ENCODE peak calls at places on chromosomes 4 and X, in five cellular contexts. One of them, this sample, is unnamed.

GRCh38 chr4:115126487-115126886 is 13.1 kb upstream of the NDST4 start:
- DNase-seq in HepG2: no peak
- DNase-seq in HEK293T: peak
- DNase-seq in H1: no peak
- DNase-seq in GM12878: no peak
- DNase-seq in this sample: no peak

GRCh38 chrX:13469963-13470679 is 99.3 kb upstream of the EGFL6 start:
- DNase-seq in GM12878: no peak
- DNase-seq in H1: no peak
- DNase-seq in HepG2: no peak
- DNase-seq in HEK293T: no peak
- DNase-seq in this sample: no peak

GRCh38 chr4:54217642-54218486 is 11.2 kb upstream of the PDGFRA start:
- DNase-seq in HEK293T: peak
- DNase-seq in HepG2: peak
- DNase-seq in H1: peak
- DNase-seq in GM12878: no peak
- DNase-seq in this sample: peak

GRCh38 chr4:26709246-26709645 is 125.4 kb downstream of the TBC1D19 start:
- DNase-seq in HepG2: no peak
- DNase-seq in H1: no peak
- DNase-seq in HEK293T: no peak
- DNase-seq in GM12878: no peak
- DNase-seq in this sample: no peak

GRCh38 chr4:154720618-154721267 is 23.1 kb upstream of the LRAT start:
- DNase-seq in HepG2: no peak
- DNase-seq in GM12878: no peak
- DNase-seq in H1: no peak
- DNase-seq in HEK293T: no peak
- DNase-seq in this sample: no peak

GRCh38 chr4:174633399-174633798 is 111.1 kb upstream of the HPGD start:
- DNase-seq in GM12878: no peak
- DNase-seq in HEK293T: no peak
- DNase-seq in HepG2: no peak
- DNase-seq in H1: no peak
- DNase-seq in this sample: no peak

GRCh38 chr4:173503330-173504180 is 26.5 kb downstream of the HAND2 start:
- DNase-seq in H1: no peak
- DNase-seq in HepG2: no peak
- DNase-seq in GM12878: no peak
- DNase-seq in HEK293T: no peak
- DNase-seq in this sample: no peak

GRCh38 chrX:74349387-74349786 is 45.4 kb downstream of the ZCCHC13 start:
- DNase-seq in HEK293T: no peak
- DNase-seq in HepG2: peak
- DNase-seq in H1: no peak
- DNase-seq in GM12878: no peak
- DNase-seq in this sample: no peak

GRCh38 chrX:44889824-44890223 is 16.8 kb downstream of the KDM6A start:
- DNase-seq in GM12878: no peak
- DNase-seq in HEK293T: no peak
- DNase-seq in HepG2: no peak
- DNase-seq in H1: no peak
- DNase-seq in this sample: no peak

GRCh38 chrX:111435469-111435868 is 23.5 kb upstream of the DCX start:
- DNase-seq in H1: no peak
- DNase-seq in GM12878: no peak
- DNase-seq in HepG2: no peak
- DNase-seq in HEK293T: no peak
- DNase-seq in this sample: no peak

GRCh38 chrX:45849261-45849660 is 648.6 kb upstream of the DIPK2B start:
- DNase-seq in HepG2: peak
- DNase-seq in GM12878: no peak
- DNase-seq in HEK293T: peak
- DNase-seq in H1: no peak
- DNase-seq in this sample: no peak

GRCh38 chr4:25144870-25145481 is 15.3 kb downstream of the SEPSECS start:
- DNase-seq in GM12878: no peak
- DNase-seq in H1: no peak
- DNase-seq in HEK293T: peak
- DNase-seq in HepG2: no peak
- DNase-seq in this sample: no peak

GRCh38 chr4:24210332-24210902 is 320.6 kb upstream of the PPARGC1A start:
- DNase-seq in H1: no peak
- DNase-seq in HEK293T: no peak
- DNase-seq in HepG2: no peak
- DNase-seq in GM12878: no peak
- DNase-seq in this sample: no peak

GRCh38 chrX:67545772-67546495 is 2.1 kb downstream of the AR start:
- DNase-seq in HepG2: no peak
- DNase-seq in GM12878: no peak
- DNase-seq in HEK293T: no peak
- DNase-seq in H1: peak
- DNase-seq in this sample: no peak

GRCh38 chr4:185108669-185109068 is 34.4 kb upstream of the SLC25A4 start:
- DNase-seq in H1: no peak
- DNase-seq in GM12878: no peak
- DNase-seq in HEK293T: no peak
- DNase-seq in HepG2: no peak
- DNase-seq in this sample: no peak

GRCh38 chrX:64192673-64193072 is 12.8 kb downstream of the AMER1 start:
- DNase-seq in H1: no peak
- DNase-seq in HEK293T: no peak
- DNase-seq in GM12878: no peak
- DNase-seq in HepG2: no peak
- DNase-seq in this sample: no peak

GRCh38 chr4:118834070-118834469 is 1.9 kb downstream of the SEC24D start:
- DNase-seq in HepG2: no peak
- DNase-seq in HEK293T: no peak
- DNase-seq in H1: no peak
- DNase-seq in GM12878: no peak
- DNase-seq in this sample: no peak

GRCh38 chrX:19121898-19122640 is at the start of gene ADGRG2:
- DNase-seq in HEK293T: peak
- DNase-seq in H1: peak
- DNase-seq in HepG2: no peak
- DNase-seq in GM12878: no peak
- DNase-seq in this sample: no peak

GRCh38 chr4:148116264-148116663 is 325.9 kb downstream of the NR3C2 start:
- DNase-seq in H1: no peak
- DNase-seq in GM12878: no peak
- DNase-seq in HepG2: no peak
- DNase-seq in HEK293T: no peak
- DNase-seq in this sample: no peak

GRCh38 chrX:87621697-87622096 is 104.1 kb downstream of the KLHL4 start:
- DNase-seq in HEK293T: no peak
- DNase-seq in GM12878: no peak
- DNase-seq in H1: no peak
- DNase-seq in HepG2: no peak
- DNase-seq in this sample: no peak

GRCh38 chr4:84511703-84512102 is 12.6 kb upstream of the NKX6-1 start:
- DNase-seq in HepG2: no peak
- DNase-seq in HEK293T: no peak
- DNase-seq in GM12878: no peak
- DNase-seq in H1: no peak
- DNase-seq in this sample: no peak

GRCh38 chr4:80265571-80266266 is 745 bp upstream of the FGF5 start:
- DNase-seq in H1: no peak
- DNase-seq in GM12878: no peak
- DNase-seq in HEK293T: peak
- DNase-seq in HepG2: no peak
- DNase-seq in this sample: no peak

GRCh38 chrX:109624022-109624421 is 950 bp downstream of the KCNE5 start:
- DNase-seq in GM12878: no peak
- DNase-seq in HepG2: no peak
- DNase-seq in HEK293T: no peak
- DNase-seq in H1: no peak
- DNase-seq in this sample: no peak
- TF ChIP-seq SUZ12 in GM12878: no peak
- TF ChIP-seq SUZ12 in HepG2: no peak
- TF ChIP-seq SUZ12 in HEK293T: no peak
- TF ChIP-seq SUZ12 in H1: no peak
- TF ChIP-seq SUZ12 in this sample: no peak

GRCh38 chrX:116111934-116112595 is 58.5 kb upstream of the AGTR2 start:
- DNase-seq in GM12878: no peak
- DNase-seq in H1: no peak
- DNase-seq in HepG2: no peak
- DNase-seq in HEK293T: no peak
- DNase-seq in this sample: no peak
- TF ChIP-seq SUZ12 in GM12878: no peak
- TF ChIP-seq SUZ12 in H1: no peak
- TF ChIP-seq SUZ12 in HepG2: no peak
- TF ChIP-seq SUZ12 in HEK293T: no peak
- TF ChIP-seq SUZ12 in this sample: no peak

DNA sequence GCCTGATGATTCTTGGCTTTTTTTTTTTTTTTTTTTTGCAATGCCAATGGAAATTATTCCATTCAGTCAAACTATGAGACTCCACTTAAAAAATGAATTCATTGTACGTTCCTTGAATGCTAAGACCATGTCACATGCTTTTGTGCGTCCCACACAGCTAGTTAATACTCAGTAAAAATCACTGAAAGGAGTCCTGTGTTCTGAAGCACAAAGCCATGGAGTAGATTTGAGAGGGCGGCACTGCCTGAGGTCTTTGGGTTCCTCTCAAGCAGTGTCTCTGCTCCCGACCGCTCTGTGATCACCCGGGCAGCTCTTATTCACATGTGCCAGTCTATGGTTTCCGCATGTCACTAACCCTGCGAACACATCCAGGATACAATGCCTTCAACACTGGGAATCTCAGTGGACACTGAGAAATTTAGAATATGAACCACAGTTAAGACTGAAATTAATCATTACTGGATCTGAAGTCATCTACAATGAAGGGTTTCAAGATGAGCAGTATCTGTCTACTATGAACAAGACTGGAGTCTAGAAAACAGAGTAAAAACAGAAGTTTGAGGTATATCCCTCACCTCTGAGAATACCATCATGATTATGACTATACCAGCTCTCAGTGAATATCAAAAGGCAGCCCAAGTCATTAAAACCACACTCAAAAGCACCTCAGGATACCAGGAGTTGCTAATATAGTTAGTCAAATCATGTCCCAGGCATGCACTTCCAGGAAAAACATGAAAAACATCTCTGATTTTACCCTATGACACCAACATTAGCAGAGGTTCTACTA is 193.0 kb downstream of the MGST2 start:
- DNase-seq in HEK293T: no peak
- DNase-seq in H1: no peak
- DNase-seq in HepG2: no peak
- DNase-seq in GM12878: peak
- DNase-seq in this sample: no peak
- TF ChIP-seq SUZ12 in HEK293T: no peak
- TF ChIP-seq SUZ12 in H1: no peak
- TF ChIP-seq SUZ12 in HepG2: no peak
- TF ChIP-seq SUZ12 in GM12878: no peak
- TF ChIP-seq SUZ12 in this sample: no peak

GRCh38 chr4:28226962-28227361 is 1366.3 kb downstream of the STIM2 start:
- DNase-seq in H1: no peak
- DNase-seq in HepG2: no peak
- DNase-seq in GM12878: no peak
- DNase-seq in HEK293T: no peak
- DNase-seq in this sample: no peak

GRCh38 chr4:28228575-28228974 is 1367.9 kb downstream of the STIM2 start:
- DNase-seq in H1: no peak
- DNase-seq in HEK293T: no peak
- DNase-seq in HepG2: no peak
- DNase-seq in GM12878: no peak
- DNase-seq in this sample: no peak

GRCh38 chr4:28225689-28226353 is 1365.2 kb downstream of the STIM2 start:
- DNase-seq in GM12878: no peak
- DNase-seq in HEK293T: no peak
- DNase-seq in H1: no peak
- DNase-seq in HepG2: no peak
- DNase-seq in this sample: no peak

GRCh38 chr4:28232376-28232775 is 1371.7 kb downstream of the STIM2 start:
- DNase-seq in HEK293T: no peak
- DNase-seq in H1: no peak
- DNase-seq in GM12878: no peak
- DNase-seq in HepG2: no peak
- DNase-seq in this sample: no peak

DNA sequence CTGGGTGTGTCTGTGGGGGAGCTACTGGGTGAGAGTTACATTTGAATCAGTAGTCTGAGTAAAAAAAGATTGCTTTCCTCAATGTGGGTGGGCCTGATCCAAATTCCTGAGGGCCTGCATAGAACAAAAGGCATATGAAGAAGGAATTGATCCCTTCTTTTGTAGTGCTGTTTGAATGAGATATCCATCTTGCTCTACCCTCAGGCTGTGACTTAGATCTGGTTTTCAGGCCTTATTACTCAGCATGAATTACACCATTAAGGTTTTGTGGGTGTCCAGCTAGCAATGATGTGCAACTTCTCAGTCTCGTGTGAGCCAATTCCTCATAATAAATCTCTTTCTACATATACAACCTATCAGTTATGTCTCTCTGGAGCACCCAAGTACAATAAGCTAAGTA is 1368.5 kb downstream of the STIM2 start:
- DNase-seq in HepG2: no peak
- DNase-seq in GM12878: no peak
- DNase-seq in HEK293T: no peak
- DNase-seq in H1: no peak
- DNase-seq in this sample: no peak
- TF ChIP-seq SUZ12 in HepG2: no peak
- TF ChIP-seq SUZ12 in GM12878: no peak
- TF ChIP-seq SUZ12 in HEK293T: no peak
- TF ChIP-seq SUZ12 in H1: no peak
- TF ChIP-seq SUZ12 in this sample: no peak

GRCh38 chr4:124806403-124806802 is 93.9 kb upstream of the ANKRD50 start:
- DNase-seq in H1: no peak
- DNase-seq in HEK293T: no peak
- DNase-seq in HepG2: no peak
- DNase-seq in GM12878: no peak
- DNase-seq in this sample: no peak
- TF ChIP-seq SUZ12 in H1: no peak
- TF ChIP-seq SUZ12 in HEK293T: no peak
- TF ChIP-seq SUZ12 in HepG2: no peak
- TF ChIP-seq SUZ12 in GM12878: no peak
- TF ChIP-seq SUZ12 in this sample: no peak